ENCODE peak calls at places on chromosomes 13 and 19, in seven cellular contexts. Z is RWPE1; C is tibial nerve; B is stimulated activated CD4-positive, alpha-beta T cell treated with anti-CD3 and anti-CD28 coated beads, Interleukin-4, amount 100 ng/mL, for 48 hours; G is amniotic epithelial cell; V is caudate nucleus; P is nephron progenitor cell. Q is an unnamed sample.

GRCh38 chr13:33543631-33544030 is 258.1 kb upstream of the STARD13 start:
- DNase-seq in V (no peak), Z (no peak), B (no peak), C (no peak), G (peak; percentile 7), P (no peak), Q (peak; percentile 43)

GRCh38 chr19:44770550-44771257 is 7.0 kb upstream of the CBLC start:
- DNase-seq in B (peak; percentile 97), P (peak; percentile 92), Z (peak; percentile 99), G (peak; percentile 92), C (peak; percentile 84), V (peak; percentile 42), Q (peak; percentile 54)

GRCh38 chr19:32662186-32662585 is 12.8 kb downstream of the ANKRD27 start:
- DNase-seq in G (no peak), C (no peak), B (no peak), P (no peak), V (no peak), Z (no peak), Q (no peak)

GRCh38 chr13:24668955-24669354 is 11.3 kb upstream of the ATP12A start:
- DNase-seq in G (no peak), C (no peak), B (no peak), Z (peak; percentile 81), V (no peak), P (no peak), Q (no peak)

GRCh38 chr13:70817571-70817970 is 709.3 kb upstream of the KLHL1 start:
- DNase-seq in B (no peak), P (no peak), Z (no peak), V (no peak), G (no peak), C (no peak), Q (no peak)

GRCh38 chr13:48542138-48542537 is 9.3 kb upstream of the RCBTB2 start:
- DNase-seq in Z (no peak), C (no peak), V (no peak), P (no peak), G (no peak), B (no peak), Q (no peak)

GRCh38 chr13:112434937-112435523 is 58.9 kb downstream of the SPACA7 start:
- DNase-seq in G (no peak), C (no peak), Z (no peak), B (no peak), P (no peak), V (no peak), Q (no peak)

GRCh38 chr19:7072541-7072940 is 3.0 kb downstream of the ZNF557 start:
- DNase-seq in G (no peak), V (no peak), B (no peak), Z (no peak), C (no peak), P (no peak), Q (no peak)

GRCh38 chr13:33349996-33350826 is 64.7 kb upstream of the STARD13 start:
- DNase-seq in C (peak; percentile 25), B (no peak), G (peak; percentile 43), Z (peak; percentile 18), P (peak; percentile 42), V (peak; percentile 45), Q (peak; percentile 35)

GRCh38 chr19:3238066-3238561 is 13.7 kb downstream of the CELF5 start:
- DNase-seq in G (no peak), Z (no peak), P (no peak), C (no peak), B (no peak), V (no peak), Q (no peak)

GRCh38 chr13:96052655-96053002 is 572 bp downstream of the UGGT2 start:
- DNase-seq in B (no peak), G (peak; percentile 83), V (no peak), P (no peak), Z (peak; percentile 64), C (no peak), Q (peak; percentile 14)

GRCh38 chr13:26561636-26562537 is 4.4 kb downstream of the WASF3 start:
- DNase-seq in C (no peak), G (peak; percentile 79), P (no peak), B (no peak), Z (no peak), V (no peak), Q (no peak)

GRCh38 chr13:43815204-43815603 is 28.4 kb upstream of the ENOX1 start:
- DNase-seq in C (no peak), G (peak; percentile 96), Z (peak; percentile 30), B (no peak), P (no peak), V (no peak), Q (no peak)